ENCODE peak calls at places on chromosome 20, in five cellular contexts. G is omental fat pad, E is heart right ventricle, V is NCI-H1092, A is HEK293T. K is an unnamed sample.

GRCh38 chr20:58514321-58515239 is 619 bp downstream of the APCDD1L start:
- DNase-seq in G (no peak), E (no peak), V (no peak), A (no peak), K (no peak)

GRCh38 chr20:57222631-57222950 is 43.9 kb downstream of the BMP7 start:
- DNase-seq in G (no peak), E (no peak), V (no peak), A (no peak), K (no peak)

GRCh38 chr20:1434571-1435336 is 31.9 kb downstream of the NSFL1C start:
- DNase-seq in G (no peak), E (peak; percentile 16), V (no peak), A (no peak), K (no peak)

GRCh38 chr20:34977365-34978091 is 21.9 kb downstream of the MYH7B start:
- DNase-seq in G (no peak), E (peak; percentile 79), V (no peak), A (no peak), K (no peak)

GRCh38 chr20:48295966-48296421 is 510.7 kb upstream of the SULF2 start:
- DNase-seq in G (no peak), E (no peak), V (no peak), A (no peak), K (no peak)

GRCh38 chr20:9837634-9838033 is 1.2 kb downstream of the PAK5 start:
- DNase-seq in G (no peak), E (no peak), V (peak; percentile 36), A (no peak), K (no peak)

GRCh38 chr20:3135507-3136070 is 24.1 kb downstream of the FASTKD5 start:
- DNase-seq in G (no peak), E (no peak), V (no peak), A (no peak), K (no peak)

GRCh38 chr20:50821994-50822393 is 27.1 kb downstream of the BCAS4 start:
- DNase-seq in G (no peak), E (no peak), V (no peak), A (no peak), K (no peak)

GRCh38 chr20:4119854-4120209 is 104.5 kb upstream of the RNF24 start:
- DNase-seq in G (no peak), E (no peak), V (no peak), A (no peak), K (no peak)

GRCh38 chr20:33773412-33774089 is 37.6 kb upstream of the CHMP4B start:
- DNase-seq in G (no peak), E (no peak), V (no peak), A (no peak), K (no peak)

GRCh38 chr20:25059487-25059820 is 1.5 kb upstream of the ACSS1 start:
- DNase-seq in G (no peak), E (no peak), V (no peak), A (no peak), K (peak; percentile 55)

GRCh38 chr20:32886652-32887051 is 27.9 kb downstream of the EFCAB8 start:
- DNase-seq in G (no peak), E (no peak), V (no peak), A (no peak), K (peak; percentile 45)

GRCh38 chr20:21767739-21768223 is 62.3 kb downstream of the PAX1 start:
- DNase-seq in G (no peak), E (no peak), V (no peak), A (peak; percentile 75), K (no peak)

GRCh38 chr20:17761612-17762011 is 61.8 kb downstream of the BANF2 start:
- DNase-seq in G (no peak), E (no peak), V (no peak), A (peak; percentile 56), K (no peak)

GRCh38 chr20:44849712-44850111 is 35.8 kb upstream of the YWHAB start:
- DNase-seq in G (no peak), E (no peak), V (no peak), A (no peak), K (no peak)